ENCODE peak calls at places on chromosomes 1 and 21, in four cellular contexts. One of them, this sample, is unnamed.

GRCh38 chr1:59142663-59143487 is 154.0 kb upstream of the FGGY start:
- DNase-seq in ACHN: peak; percentile 97
- DNase-seq in AG09319: peak; percentile 60
- DNase-seq in aorta: peak; percentile 46
- DNase-seq in this sample: peak; percentile 68

GRCh38 chr1:66556161-66556611 is 22.2 kb downstream of the SGIP1 start:
- DNase-seq in ACHN: no peak
- DNase-seq in AG09319: no peak
- DNase-seq in aorta: no peak
- DNase-seq in this sample: no peak

GRCh38 chr1:111846842-111847241 is 91.1 kb downstream of the DDX20 start:
- DNase-seq in ACHN: no peak
- DNase-seq in AG09319: no peak
- DNase-seq in aorta: no peak
- DNase-seq in this sample: no peak

GRCh38 chr1:3687509-3687908 is 35.2 kb downstream of the TP73 start:
- DNase-seq in ACHN: no peak
- DNase-seq in AG09319: no peak
- DNase-seq in aorta: no peak
- DNase-seq in this sample: no peak

GRCh38 chr21:42593007-42593814 is 60.2 kb upstream of the PDE9A start:
- DNase-seq in ACHN: peak; percentile 45
- DNase-seq in AG09319: no peak
- DNase-seq in aorta: peak; percentile 64
- DNase-seq in this sample: peak; percentile 77

GRCh38 chr1:36128126-36128904 is 3.3 kb upstream of the COL8A2 start:
- DNase-seq in ACHN: no peak
- DNase-seq in AG09319: no peak
- DNase-seq in aorta: no peak
- DNase-seq in this sample: no peak

GRCh38 chr1:50521703-50522102 is 98.5 kb upstream of the DMRTA2 start:
- DNase-seq in ACHN: no peak
- DNase-seq in AG09319: no peak
- DNase-seq in aorta: no peak
- DNase-seq in this sample: no peak

GRCh38 chr1:96130432-96130831 is 591.2 kb upstream of the PTBP2 start:
- DNase-seq in ACHN: no peak
- DNase-seq in AG09319: no peak
- DNase-seq in aorta: no peak
- DNase-seq in this sample: no peak

GRCh38 chr21:16794944-16795343 is 717.9 kb upstream of the CXADR start:
- DNase-seq in ACHN: peak; percentile 85
- DNase-seq in AG09319: peak; percentile 57
- DNase-seq in aorta: no peak
- DNase-seq in this sample: peak; percentile 16

GRCh38 chr1:32112800-32113375 is 5.0 kb downstream of the KPNA6 start:
- DNase-seq in ACHN: no peak
- DNase-seq in AG09319: no peak
- DNase-seq in aorta: no peak
- DNase-seq in this sample: no peak

GRCh38 chr1:3249236-3249845 is 180.3 kb downstream of the PRDM16 start:
- DNase-seq in ACHN: no peak
- DNase-seq in AG09319: no peak
- DNase-seq in aorta: no peak
- DNase-seq in this sample: no peak

GRCh38 chr1:223456747-223457146 is 63.5 kb downstream of the CCDC185 start:
- DNase-seq in ACHN: no peak
- DNase-seq in AG09319: no peak
- DNase-seq in aorta: no peak
- DNase-seq in this sample: no peak

GRCh38 chr1:205933672-205934618 is 9.3 kb downstream of the SLC26A9 start:
- DNase-seq in ACHN: no peak
- DNase-seq in AG09319: no peak
- DNase-seq in aorta: no peak
- DNase-seq in this sample: peak; percentile 82

GRCh38 chr1:99855914-99856450 is 5.8 kb downstream of the AGL start:
- DNase-seq in ACHN: no peak
- DNase-seq in AG09319: no peak
- DNase-seq in aorta: no peak
- DNase-seq in this sample: no peak

GRCh38 chr1:203796223-203796747 is 862 bp downstream of the ZBED6 start:
- DNase-seq in ACHN: peak; percentile 39
- DNase-seq in AG09319: no peak
- DNase-seq in aorta: peak; percentile 60
- DNase-seq in this sample: peak; percentile 21

GRCh38 chr1:234217316-234217840 is 155.9 kb upstream of the COA6 start:
- DNase-seq in ACHN: no peak
- DNase-seq in AG09319: no peak
- DNase-seq in aorta: no peak
- DNase-seq in this sample: no peak

GRCh38 chr1:1946540-1946939 is 27.5 kb upstream of the TMEM52 start:
- DNase-seq in ACHN: no peak
- DNase-seq in AG09319: no peak
- DNase-seq in aorta: peak; percentile 49
- DNase-seq in this sample: no peak

GRCh38 chr1:16630661-16631247 is 17.4 kb upstream of the NBPF1 start:
- DNase-seq in ACHN: no peak
- DNase-seq in AG09319: no peak
- DNase-seq in aorta: peak; percentile 56
- DNase-seq in this sample: no peak

GRCh38 chr1:109272021-109272799 is 10.7 kb downstream of the PSRC1 start:
- DNase-seq in ACHN: no peak
- DNase-seq in AG09319: no peak
- DNase-seq in aorta: no peak
- DNase-seq in this sample: no peak

GRCh38 chr1:201447911-201448871 is 20.8 kb downstream of the PHLDA3 start:
- DNase-seq in ACHN: peak; percentile 79
- DNase-seq in AG09319: peak; percentile 42
- DNase-seq in aorta: peak; percentile 80
- DNase-seq in this sample: peak; percentile 88